ENCODE peak calls at places on chromosomes 12 and 14, in seven cellular contexts. F is DND-41; S is AG09309; G is T-cell; T is islet precursor cell; Y is activated T-cell treated with anti-CD3 and anti-CD28 coated beads, Interleukin-2, amount 50 U/mL, for 72 hours; P is activated CD4-positive, alpha-beta T cell treated with anti-CD3 and anti-CD28 coated beads, Interleukin-2, amount 50 U/mL, for 1 hour. X is an unnamed sample.

GRCh38 chr12:131873293-131873692 is 21.1 kb upstream of the ULK1 start:
- DNase-seq in F (no peak), S (no peak), G (no peak), T (no peak), Y (no peak), P (no peak), X (no peak)

GRCh38 chr12:114123108-114123507 is 157.0 kb upstream of the RBM19 start:
- DNase-seq in F (no peak), S (no peak), G (no peak), T (peak; percentile 53), Y (no peak), P (no peak), X (no peak)

GRCh38 chr12:24562761-24563392 is 386.0 kb downstream of the BCAT1 start:
- DNase-seq in F (no peak), S (no peak), G (no peak), T (peak; percentile 85), Y (peak; percentile 20), P (no peak), X (no peak)

GRCh38 chr14:22448905-22449611 is 140.0 kb downstream of the DAD1 start:
- DNase-seq in F (no peak), S (no peak), G (no peak), T (no peak), Y (no peak), P (no peak), X (no peak)

GRCh38 chr12:125981610-125982253 is 916.5 kb downstream of the AACS start:
- DNase-seq in F (no peak), S (no peak), G (no peak), T (no peak), Y (no peak), P (no peak), X (no peak)

GRCh38 chr12:128077917-128078298 is 189.1 kb upstream of the TMEM132C start:
- DNase-seq in F (no peak), S (no peak), G (no peak), T (peak; percentile 35), Y (no peak), P (no peak), X (no peak)

GRCh38 chr14:49959822-49960408 is 67.0 kb downstream of the ARF6 start:
- DNase-seq in F (no peak), S (no peak), G (peak; percentile 24), T (no peak), Y (no peak), P (no peak), X (peak; percentile 66)

GRCh38 chr12:1614360-1614759 is 14.7 kb upstream of the WNT5B start:
- DNase-seq in F (no peak), S (no peak), G (no peak), T (no peak), Y (no peak), P (no peak), X (no peak)

GRCh38 chr12:34397591-34398365 is 375.5 kb downstream of the ALG10 start:
- DNase-seq in F (no peak), S (no peak), G (no peak), T (peak; percentile 40), Y (no peak), P (no peak), X (no peak)

GRCh38 chr12:64273527-64274403 is 51.7 kb upstream of the KICS2 start:
- DNase-seq in F (peak; percentile 24), S (no peak), G (no peak), T (peak; percentile 79), Y (no peak), P (no peak), X (peak; percentile 24)

GRCh38 chr14:23110579-23111375 is 6.0 kb upstream of the CIROP start:
- DNase-seq in F (no peak), S (no peak), G (no peak), T (no peak), Y (no peak), P (no peak), X (peak; percentile 86)

GRCh38 chr14:90453401-90453951 is 56.6 kb downstream of the CALM1 start:
- DNase-seq in F (no peak), S (no peak), G (no peak), T (no peak), Y (no peak), P (no peak), X (no peak)

GRCh38 chr12:132273992-132274334 is 55.4 kb downstream of the GALNT9 start:
- DNase-seq in F (no peak), S (no peak), G (no peak), T (no peak), Y (no peak), P (no peak), X (no peak)

GRCh38 chr14:101600336-101600890 is 39.1 kb downstream of the DIO3 start:
- DNase-seq in F (peak; percentile 39), S (no peak), G (no peak), T (no peak), Y (no peak), P (no peak), X (no peak)

GRCh38 chr14:102665665-102666064 is 73.2 kb downstream of the RCOR1 start:
- DNase-seq in F (no peak), S (no peak), G (no peak), T (no peak), Y (no peak), P (no peak), X (no peak)

GRCh38 chr12:26936559-26937442 is 980 bp downstream of the INTS13 start:
- DNase-seq in F (peak; percentile 38), S (no peak), G (no peak), T (no peak), Y (no peak), P (no peak), X (no peak)

GRCh38 chr12:122960193-122960569 is 6.1 kb downstream of the ABCB9 start:
- DNase-seq in F (no peak), S (no peak), G (no peak), T (no peak), Y (no peak), P (no peak), X (no peak)

GRCh38 chr12:128856791-128857078 is 3.5 kb downstream of the GLT1D1 start:
- DNase-seq in F (no peak), S (no peak), G (no peak), T (no peak), Y (no peak), P (no peak), X (no peak)

GRCh38 chr12:13205809-13206559 is 9.5 kb downstream of the EMP1 start:
- DNase-seq in F (no peak), S (peak; percentile 93), G (no peak), T (peak; percentile 97), Y (peak; percentile 36), P (no peak), X (peak; percentile 15)

GRCh38 chr14:79279645-79280399 is 931.5 kb downstream of the DIO2 start:
- DNase-seq in F (no peak), S (no peak), G (no peak), T (peak; percentile 67), Y (no peak), P (no peak), X (no peak)

GRCh38 chr12:90280564-90281058 is 572.0 kb upstream of the ATP2B1 start:
- DNase-seq in F (no peak), S (no peak), G (no peak), T (no peak), Y (peak; percentile 58), P (no peak), X (no peak)

GRCh38 chr12:24911284-24911791 is 37.6 kb downstream of the BCAT1 start:
- DNase-seq in F (no peak), S (no peak), G (no peak), T (peak; percentile 74), Y (no peak), P (no peak), X (no peak)

GRCh38 chr12:107356266-107356936 is 263.1 kb upstream of the CRY1 start:
- DNase-seq in F (no peak), S (peak; percentile 47), G (no peak), T (no peak), Y (no peak), P (no peak), X (no peak)

GRCh38 chr12:51183816-51184215 is 10.9 kb upstream of the TFCP2 start:
- DNase-seq in F (no peak), S (no peak), G (no peak), T (no peak), Y (no peak), P (no peak), X (no peak)

GRCh38 chr12:112096070-112096469 is 12.5 kb downstream of the NAA25 start:
- DNase-seq in F (no peak), S (no peak), G (no peak), T (peak; percentile 4), Y (no peak), P (no peak), X (no peak)

X was measured in Jurkat, Clone E6-1.